ENCODE peak calls at places on chromosome 1, in four cellular contexts. S is IMR-90, O is GM12878, Z is K562. Q is an unnamed sample.

GRCh38 chr1:145845514-145846161 is at the start of gene NUDT17:
- DNase-seq in S (peak; percentile 67), O (no peak), Z (peak; percentile 82), Q (peak; percentile 93)

GRCh38 chr1:37506740-37507139 is 7.8 kb downstream of the MEAF6 start:
- DNase-seq in S (no peak), O (no peak), Z (no peak), Q (no peak)

GRCh38 chr1:89671775-89672488 is 39.0 kb downstream of the LRRC8C start:
- DNase-seq in S (peak; percentile 66), O (no peak), Z (no peak), Q (peak; percentile 84)

GRCh38 chr1:150021191-150021688 is 10.7 kb upstream of the OTUD7B start:
- DNase-seq in S (no peak), O (no peak), Z (no peak), Q (no peak)

GRCh38 chr1:221845650-221846371 is 103.9 kb upstream of the DUSP10 start:
- DNase-seq in S (peak; percentile 94), O (no peak), Z (no peak), Q (peak; percentile 11)

GRCh38 chr1:213905315-213905714 is 82.5 kb upstream of the PROX1 start:
- DNase-seq in S (no peak), O (no peak), Z (no peak), Q (no peak)

GRCh38 chr1:185350027-185350442 is 33.0 kb upstream of the IVNS1ABP start:
- DNase-seq in S (no peak), O (no peak), Z (no peak), Q (no peak)

GRCh38 chr1:32447469-32448185 is 17.2 kb upstream of the ZBTB8B start:
- DNase-seq in S (peak; percentile 74), O (no peak), Z (peak; percentile 32), Q (no peak)

GRCh38 chr1:196531737-196532514 is 76.3 kb downstream of the KCNT2 start:
- DNase-seq in S (no peak), O (no peak), Z (no peak), Q (no peak)

GRCh38 chr1:230145953-230146476 is 79.0 kb downstream of the GALNT2 start:
- DNase-seq in S (no peak), O (no peak), Z (peak; percentile 60), Q (no peak)

GRCh38 chr1:170445096-170445495 is 86.9 kb upstream of the GORAB start:
- DNase-seq in S (peak; percentile 84), O (no peak), Z (no peak), Q (no peak)

GRCh38 chr1:84688461-84689061 is 1.7 kb downstream of the SSX2IP start:
- DNase-seq in S (no peak), O (no peak), Z (peak; percentile 17), Q (no peak)

DNA sequence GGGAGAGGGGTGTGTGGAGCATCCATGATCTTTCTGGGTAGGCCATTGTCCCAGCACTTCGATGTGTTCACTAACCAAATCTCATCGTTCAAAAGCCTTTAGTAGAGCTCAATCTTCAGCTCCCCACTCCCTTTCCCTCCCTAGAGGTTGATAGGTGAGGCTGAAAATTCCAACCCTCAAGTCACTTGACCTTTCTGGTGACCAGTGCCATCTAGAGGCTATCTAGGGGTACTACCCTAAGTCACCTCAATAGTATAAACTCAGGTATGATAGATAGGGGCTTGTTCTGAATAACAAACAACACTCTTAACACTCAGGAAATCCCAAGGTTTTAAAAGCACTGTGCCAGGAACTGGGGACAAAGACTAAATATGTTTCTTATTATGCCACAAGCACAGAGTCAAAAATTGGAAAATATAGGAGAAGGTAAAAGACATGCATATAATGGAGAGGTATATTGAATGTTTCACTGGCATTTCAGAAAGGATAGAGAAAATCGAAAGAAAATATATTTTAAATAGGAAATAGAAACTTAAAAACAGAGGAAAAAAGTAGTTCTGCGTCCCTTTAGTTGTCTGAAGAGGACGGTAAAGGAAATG is 42.9 kb upstream of the CD53 start:
- DNase-seq in S (peak; percentile 17), O (peak; percentile 37), Z (peak; percentile 67), Q (peak; percentile 3)
- TF ChIP-seq ELK1 in S (no peak), O (no peak), Z (no peak), Q (no peak)

GRCh38 chr1:45957684-45958083 is 154.3 kb downstream of the MAST2 start:
- DNase-seq in S (no peak), O (no peak), Z (no peak), Q (no peak)
- TF ChIP-seq CEBPB in S (no peak), O (no peak), Z (no peak), Q (no peak)

GRCh38 chr1:20848162-20848561 is 61.1 kb upstream of the HP1BP3 start:
- DNase-seq in S (peak; percentile 49), O (no peak), Z (no peak), Q (peak; percentile 22)
- TF ChIP-seq RAD21 in S (no peak), O (no peak), Z (no peak), Q (no peak)

DNA sequence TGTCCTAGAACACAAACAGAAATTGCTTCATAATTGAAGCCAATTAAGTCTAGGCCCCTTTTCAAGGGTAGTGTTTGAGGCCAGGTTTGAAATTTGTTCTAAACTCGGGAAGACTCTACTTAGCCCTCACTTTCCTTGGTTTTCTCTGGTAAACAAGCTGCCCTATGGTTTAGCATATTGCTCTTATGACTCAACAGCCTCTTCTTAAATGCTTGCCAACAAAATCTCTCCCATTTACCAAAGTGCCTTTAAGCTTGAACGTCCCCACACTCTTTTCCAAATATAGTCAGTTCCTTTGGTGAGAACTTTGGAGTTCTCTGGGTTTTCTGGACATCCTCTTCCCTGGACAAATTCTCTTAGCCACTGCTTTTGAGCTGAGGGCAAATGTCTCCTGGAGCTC is 5.8 kb upstream of the LCE6A start:
- DNase-seq in S (no peak), O (no peak), Z (no peak), Q (no peak)
- TF ChIP-seq ELK1 in S (no peak), O (no peak), Z (no peak), Q (no peak)

GRCh38 chr1:231883382-231883781 is 256.8 kb downstream of the DISC1 start:
- DNase-seq in S (no peak), O (no peak), Z (no peak), Q (peak; percentile 4)

DNA sequence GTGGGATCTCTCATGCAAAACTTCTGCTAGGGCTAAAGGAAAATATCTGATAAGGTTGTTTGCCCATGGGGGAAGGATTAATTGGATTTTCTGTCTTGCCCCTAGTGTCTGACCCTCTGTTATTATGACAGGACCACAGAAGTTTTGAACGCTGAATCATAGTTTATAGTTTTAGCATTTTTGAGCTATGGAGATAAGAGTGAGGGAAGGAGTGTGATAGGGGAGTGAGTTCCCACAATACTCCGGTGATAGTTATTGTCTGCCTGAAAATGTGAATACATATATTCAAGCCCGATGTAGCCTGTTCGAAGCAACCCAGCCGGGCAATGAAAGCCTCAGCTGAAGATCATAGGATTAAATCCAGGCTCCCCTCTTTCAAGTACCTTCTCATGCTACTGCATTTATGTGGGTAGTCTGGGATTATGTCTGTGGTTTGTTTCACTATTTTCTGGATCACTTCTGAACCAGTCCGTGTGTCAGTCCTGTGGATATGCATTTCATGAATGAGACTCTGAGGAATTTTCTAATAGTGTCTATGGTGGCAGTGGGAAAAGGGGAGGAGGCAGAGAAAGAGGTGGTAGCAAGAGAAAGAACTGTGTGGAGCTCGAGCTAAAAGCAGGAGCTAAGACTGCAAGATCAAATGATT is 258.7 kb downstream of the DISC1 start:
- DNase-seq in S (peak; percentile 79), O (no peak), Z (no peak), Q (no peak)
- TF ChIP-seq CEBPB in S (no peak), O (no peak), Z (no peak), Q (no peak)

Q was measured in A549.